ENCODE peak calls at places on chromosomes 6 and 20, in four cellular contexts. X, Q, I and P are unnamed samples.
A peak's percentile ranks its signal among the peaks of the same experiment; 100 is the strongest.

GRCh38 chr6:17352302-17352701 is 41.1 kb upstream of the CAP2 start:
- DNase-seq in I (no peak), Q (no peak), X (no peak), P (no peak)

GRCh38 chr20:49167811-49168507 is 20.2 kb downstream of the STAU1 start:
- DNase-seq in Q (no peak), I (no peak), X (no peak), P (no peak)

GRCh38 chr6:73362358-73362757 is at the start of gene KHDC3L:
- DNase-seq in X (no peak), I (no peak), Q (no peak), P (no peak)

GRCh38 chr6:29834564-29835436 is 7.2 kb downstream of the HLA-G start:
- DNase-seq in I (no peak), X (peak; percentile 64), Q (peak; percentile 66), P (peak; percentile 11)

GRCh38 chr6:158536084-158536890 is 23.6 kb upstream of the TMEM181 start:
- DNase-seq in X (peak; percentile 89), I (no peak), Q (peak; percentile 78), P (peak; percentile 81)

GRCh38 chr6:66179363-66179762 is 472.3 kb upstream of the EYS start:
- DNase-seq in I (peak; percentile 1), X (no peak), Q (no peak), P (no peak)

GRCh38 chr6:17519120-17519519 is 81.0 kb upstream of the FAM8A1 start:
- DNase-seq in X (no peak), Q (no peak), I (no peak), P (no peak)

GRCh38 chr20:53692465-53693067 is 98.9 kb upstream of the ZNF217 start:
- DNase-seq in X (no peak), Q (no peak), I (no peak), P (no peak)

GRCh38 chr6:17086469-17086868 is 15.4 kb upstream of the STMND1 start:
- DNase-seq in I (peak; percentile 50), X (peak; percentile 69), Q (peak; percentile 22), P (peak; percentile 78)

GRCh38 chr20:33688938-33689424 is 2.8 kb upstream of the E2F1 start:
- DNase-seq in X (no peak), Q (no peak), I (no peak), P (no peak)

GRCh38 chr6:134516582-134516981 is 198.7 kb upstream of the SGK1 start:
- DNase-seq in I (no peak), X (no peak), Q (no peak), P (no peak)

GRCh38 chr20:32965581-32966373 is 38.5 kb downstream of the SUN5 start:
- DNase-seq in Q (no peak), I (no peak), X (no peak), P (no peak)

GRCh38 chr6:170125447-170126300 is 165.2 kb downstream of the DLL1 start:
- DNase-seq in Q (no peak), I (no peak), X (no peak), P (no peak)

GRCh38 chr20:63686492-63687321 is 9.7 kb upstream of the TNFRSF6B start:
- DNase-seq in X (no peak), I (peak; percentile 8), Q (no peak), P (peak; percentile 71)

GRCh38 chr6:118558811-118559217 is 10.7 kb downstream of the PLN start:
- DNase-seq in Q (no peak), I (no peak), X (no peak), P (no peak)